ENCODE peak calls at places on chromosomes 12 and 14, in seven cellular contexts. W, H, C, J, O, N and K are unnamed samples.

GRCh38 chr14:63308723-63309317 is 9.9 kb downstream of the GPHB5 start:
- DNase-seq in W (no peak), H (peak; percentile 72), C (peak; percentile 17), J (peak; percentile 78), O (no peak), N (no peak), K (no peak)

GRCh38 chr14:67446371-67447032 is 34.5 kb upstream of the PLEK2 start:
- DNase-seq in W (no peak), H (no peak), C (no peak), J (no peak), O (no peak), N (no peak), K (no peak)

GRCh38 chr12:66662729-66663128 is 16.1 kb downstream of the GRIP1 start:
- DNase-seq in W (no peak), H (no peak), C (no peak), J (peak; percentile 55), O (no peak), N (no peak), K (no peak)

GRCh38 chr14:101225729-101226152 is 322.2 kb upstream of the RTL1 start:
- DNase-seq in W (no peak), H (no peak), C (no peak), J (no peak), O (no peak), N (no peak), K (peak; percentile 74)

GRCh38 chr14:89477391-89477790 is 60.4 kb upstream of the FOXN3 start:
- DNase-seq in W (no peak), H (no peak), C (peak; percentile 75), J (no peak), O (no peak), N (no peak), K (no peak)

GRCh38 chr14:49692895-49693737 is at the start of gene KLHDC1:
- DNase-seq in W (peak; percentile 64), H (peak; percentile 80), C (peak; percentile 85), J (peak; percentile 88), O (peak; percentile 44), N (peak; percentile 82), K (peak; percentile 97)

GRCh38 chr12:99600388-99600787 is 47.2 kb upstream of the GARIN6 start:
- DNase-seq in W (no peak), H (peak; percentile 3), C (no peak), J (peak; percentile 94), O (no peak), N (no peak), K (no peak)

GRCh38 chr14:51321036-51321435 is 81.0 kb downstream of the TMX1 start:
- DNase-seq in W (no peak), H (no peak), C (no peak), J (no peak), O (no peak), N (no peak), K (no peak)

GRCh38 chr14:105939810-105940508 is 413.6 kb downstream of the TMEM121 start:
- DNase-seq in W (no peak), H (no peak), C (no peak), J (no peak), O (no peak), N (no peak), K (no peak)

GRCh38 chr12:46699986-46700385 is 125.8 kb downstream of the SLC38A4 start:
- DNase-seq in W (no peak), H (no peak), C (no peak), J (no peak), O (no peak), N (no peak), K (no peak)

GRCh38 chr14:75467763-75468162 is 39.9 kb downstream of the JDP2 start:
- DNase-seq in W (no peak), H (no peak), C (no peak), J (no peak), O (no peak), N (no peak), K (no peak)